ENCODE peak calls at places on chromosomes 3 and 15, in six cellular contexts. X is HFF-Myc, T is choroid plexus epithelial cell, R is IMR-90, I is mammary epithelial cell, N is psoas muscle. K is an unnamed sample.

GRCh38 chr3:157089455-157090221 is 70.3 kb downstream of the CCNL1 start:
- DNase-seq in X (no peak), T (peak; percentile 40), R (peak; percentile 71), I (peak; percentile 35), N (no peak), K (no peak)

GRCh38 chr15:101187820-101188516 is 63.9 kb downstream of the CHSY1 start:
- DNase-seq in X (no peak), T (peak; percentile 81), R (peak; percentile 99), I (no peak), N (no peak), K (peak; percentile 86)

GRCh38 chr3:153026026-153026425 is 136.0 kb upstream of the RAP2B start:
- DNase-seq in X (peak; percentile 40), T (peak; percentile 73), R (peak; percentile 52), I (peak; percentile 21), N (no peak), K (no peak)

GRCh38 chr3:81363816-81364215 is 397.6 kb downstream of the GBE1 start:
- DNase-seq in X (no peak), T (peak; percentile 12), R (no peak), I (no peak), N (no peak), K (no peak)

GRCh38 chr3:126003447-126004190 is 34.6 kb downstream of the ROPN1B start:
- DNase-seq in X (no peak), T (no peak), R (no peak), I (no peak), N (no peak), K (no peak)

GRCh38 chr15:62799919-62800318 is 242.6 kb upstream of the TPM1 start:
- DNase-seq in X (no peak), T (peak; percentile 45), R (no peak), I (no peak), N (no peak), K (no peak)

GRCh38 chr3:64030741-64031140 is 7.4 kb upstream of the PSMD6 start:
- DNase-seq in X (peak; percentile 57), T (peak; percentile 69), R (peak; percentile 60), I (peak; percentile 58), N (peak; percentile 80), K (no peak)

GRCh38 chr15:92527197-92527596 is 128.4 kb downstream of the FAM174B start:
- DNase-seq in X (no peak), T (peak; percentile 89), R (no peak), I (no peak), N (no peak), K (no peak)

GRCh38 chr15:48647963-48648362 is 2.5 kb upstream of the FBN1 start:
- DNase-seq in X (no peak), T (peak; percentile 71), R (peak; percentile 56), I (no peak), N (no peak), K (no peak)

GRCh38 chr3:193496658-193497057 is 58.0 kb downstream of the ATP13A4 start:
- DNase-seq in X (no peak), T (no peak), R (no peak), I (no peak), N (no peak), K (no peak)

GRCh38 chr3:18712713-18713575 is 287.8 kb upstream of the SATB1 start:
- DNase-seq in X (no peak), T (no peak), R (no peak), I (no peak), N (no peak), K (no peak)

GRCh38 chr15:90956551-90957104 is 1.9 kb downstream of the RCCD1 start:
- DNase-seq in X (peak; percentile 31), T (peak; percentile 76), R (peak; percentile 70), I (peak; percentile 41), N (peak; percentile 91), K (no peak)

GRCh38 chr3:72573051-72573450 is 275.2 kb downstream of the SHQ1 start:
- DNase-seq in X (no peak), T (no peak), R (no peak), I (no peak), N (no peak), K (no peak)

GRCh38 chr3:17132286-17133115 is 247.7 kb downstream of the PLCL2 start:
- DNase-seq in X (no peak), T (no peak), R (no peak), I (no peak), N (peak; percentile 24), K (no peak)

GRCh38 chr15:88810449-88810848 is 7.2 kb downstream of the ACAN start:
- DNase-seq in X (peak; percentile 3), T (peak; percentile 30), R (peak; percentile 49), I (peak; percentile 44), N (no peak), K (no peak)

GRCh38 chr3:48576647-48577046 is 13.1 kb upstream of the UCN2 start:
- DNase-seq in X (no peak), T (no peak), R (no peak), I (no peak), N (no peak), K (no peak)

GRCh38 chr3:194773216-194773615 is 87.5 kb downstream of the FAM43A start:
- DNase-seq in X (no peak), T (no peak), R (no peak), I (peak; percentile 45), N (peak; percentile 83), K (no peak)

GRCh38 chr15:84818221-84819131 is 1.3 kb downstream of the ALPK3 start:
- DNase-seq in X (no peak), T (peak; percentile 75), R (peak; percentile 14), I (no peak), N (peak; percentile 73), K (no peak)

GRCh38 chr3:135891121-135891520 is 74.4 kb upstream of the PPP2R3A start:
- DNase-seq in X (no peak), T (no peak), R (no peak), I (no peak), N (no peak), K (no peak)

GRCh38 chr15:38229700-38230099 is 22.9 kb upstream of the SPRED1 start:
- DNase-seq in X (no peak), T (no peak), R (peak; percentile 48), I (peak; percentile 21), N (no peak), K (no peak)

GRCh38 chr3:110343945-110344344 is 727.7 kb upstream of the NECTIN3 start:
- DNase-seq in X (no peak), T (peak; percentile 27), R (peak; percentile 33), I (no peak), N (no peak), K (no peak)

GRCh38 chr3:42097166-42097946 is 6.2 kb downstream of the TRAK1 start:
- DNase-seq in X (no peak), T (peak; percentile 69), R (peak; percentile 86), I (peak; percentile 71), N (no peak), K (no peak)

GRCh38 chr3:48301814-48302194 is 31.7 kb downstream of the SPINK8 start:
- DNase-seq in X (peak; percentile 14), T (peak; percentile 42), R (peak; percentile 19), I (peak; percentile 32), N (peak; percentile 58), K (no peak)

GRCh38 chr15:65912235-65912634 is 42.9 kb downstream of the RAB11A start:
- DNase-seq in X (no peak), T (no peak), R (no peak), I (no peak), N (no peak), K (no peak)

GRCh38 chr3:11002456-11002855 is 9.9 kb downstream of the SLC6A1 start:
- DNase-seq in X (no peak), T (no peak), R (no peak), I (no peak), N (no peak), K (no peak)

GRCh38 chr3:118354556-118354955 is 680.1 kb downstream of the IGSF11 start:
- DNase-seq in X (no peak), T (no peak), R (no peak), I (no peak), N (no peak), K (no peak)

GRCh38 chr15:40594429-40594836 is 384 bp downstream of the KNL1 start:
- DNase-seq in X (no peak), T (peak; percentile 32), R (peak; percentile 16), I (peak; percentile 63), N (peak; percentile 73), K (no peak)

DNA sequence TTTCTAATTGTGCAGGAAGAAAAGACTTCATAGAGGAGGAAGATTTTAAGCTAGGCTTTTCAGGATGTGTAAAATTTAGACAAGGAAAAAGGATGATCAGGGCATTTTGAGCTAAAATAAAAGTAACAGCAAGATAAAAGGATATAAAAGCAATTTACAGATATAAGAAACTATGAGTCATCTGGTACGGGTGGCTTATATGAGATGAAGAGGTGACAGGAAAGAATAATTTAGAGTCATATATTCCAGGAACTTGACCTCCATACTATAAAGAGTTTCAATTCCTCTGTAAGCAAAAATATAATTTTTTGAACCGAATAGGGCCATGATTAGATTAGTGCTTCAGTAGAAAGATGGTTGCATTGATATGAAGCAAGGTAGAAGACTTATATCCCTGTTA is 273.7 kb downstream of the RBMS3 start:
- DNase-seq in X (no peak), T (no peak), R (no peak), I (no peak), N (no peak), K (no peak)
- TF ChIP-seq CTCF in X (no peak), T (no peak), R (no peak), I (no peak), N (no peak), K (no peak)

GRCh38 chr3:65974505-65974904 is 64.2 kb downstream of the MAGI1 start:
- DNase-seq in X (no peak), T (no peak), R (no peak), I (no peak), N (no peak), K (no peak)
- TF ChIP-seq CTCF in X (peak; percentile 25), T (peak; percentile 13), R (no peak), I (no peak), N (no peak), K (no peak)

GRCh38 chr15:94887406-94887805 is 656.0 kb downstream of the MCTP2 start:
- DNase-seq in X (no peak), T (peak; percentile 34), R (no peak), I (peak; percentile 19), N (no peak), K (no peak)

GRCh38 chr15:94894056-94894455 is 662.7 kb downstream of the MCTP2 start:
- DNase-seq in X (no peak), T (no peak), R (no peak), I (no peak), N (no peak), K (no peak)

DNA sequence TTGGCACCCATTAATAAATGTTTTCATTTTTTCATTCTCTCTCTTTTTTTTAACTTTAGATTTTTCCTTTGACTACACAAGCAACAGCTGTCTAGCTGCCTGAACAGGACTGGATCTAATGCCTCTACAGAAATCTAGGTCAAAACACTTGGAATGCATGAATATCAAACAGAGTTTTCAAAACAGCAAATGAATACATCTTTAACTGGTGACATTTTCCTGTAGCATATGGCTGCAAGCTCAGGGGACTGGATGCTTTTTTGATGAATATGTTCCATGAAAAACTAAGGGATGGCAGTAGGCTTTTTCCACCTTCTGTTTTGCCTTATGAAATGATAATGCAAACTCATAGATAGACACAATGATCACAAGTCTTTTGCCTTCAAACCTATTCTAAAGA is 661.7 kb downstream of the MCTP2 start:
- DNase-seq in X (no peak), T (no peak), R (no peak), I (no peak), N (no peak), K (no peak)
- TF ChIP-seq CTCF in X (no peak), T (no peak), R (no peak), I (no peak), N (no peak), K (no peak)

DNA sequence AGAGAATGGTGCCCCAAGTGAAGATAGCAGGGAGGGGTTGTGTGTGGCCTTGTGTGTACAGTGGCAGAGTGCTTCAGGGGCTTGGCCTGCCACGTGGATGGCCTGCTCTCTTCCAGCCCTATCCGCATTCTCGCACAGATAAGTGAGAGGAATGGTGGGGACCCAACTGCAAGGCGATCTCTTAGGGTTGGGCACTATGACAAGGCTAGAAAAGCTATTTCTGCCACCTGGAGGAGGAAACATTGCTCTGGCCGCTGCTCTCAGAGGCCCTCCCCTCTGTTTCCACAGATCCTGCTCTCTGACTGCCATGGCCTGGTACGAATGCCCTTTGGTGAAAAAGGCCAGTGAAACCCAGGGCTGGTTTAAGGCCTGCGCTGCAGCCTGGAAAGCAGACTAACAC is 20.6 kb downstream of the EEFSEC start:
- DNase-seq in X (no peak), T (no peak), R (no peak), I (no peak), N (no peak), K (no peak)
- TF ChIP-seq CTCF in X (no peak), T (no peak), R (no peak), I (no peak), N (no peak), K (no peak)

K was measured in AG09319.